ENCODE peak calls at places on chromosomes 5 and 9, in eight cellular contexts. E, Y, V, Z, R, N, L and M are unnamed samples.

GRCh38 chr9:21585756-21586752 is 103.9 kb upstream of the IFNE start:
- DNase-seq in R (no peak), V (no peak), N (no peak), Z (no peak), L (no peak), Y (peak), E (no peak), M (no peak)

GRCh38 chr5:131857388-131857787 is 60.6 kb upstream of the FNIP1 start:
- DNase-seq in E (no peak), V (no peak), Y (no peak), L (no peak), Z (no peak), N (no peak), R (no peak), M (no peak)

GRCh38 chr5:142461028-142461427 is 136.2 kb upstream of the SPRY4 start:
- DNase-seq in V (no peak), L (no peak), N (no peak), Y (no peak), E (no peak), R (no peak), Z (no peak), M (no peak)

GRCh38 chr5:73693573-73694061 is 67.6 kb downstream of the ARHGEF28 start:
- DNase-seq in N (peak), R (peak), L (no peak), E (no peak), V (no peak), Y (peak), Z (peak), M (peak)

GRCh38 chr5:149838881-149839739 is 105.5 kb downstream of the PDE6A start:
- DNase-seq in E (no peak), L (no peak), R (peak), Z (no peak), N (no peak), Y (peak), V (peak), M (no peak)

GRCh38 chr5:57887851-57888621 is 405.4 kb upstream of the ACTBL2 start:
- DNase-seq in L (no peak), V (peak), E (peak), R (peak), Z (peak), Y (peak), N (peak), M (peak)

GRCh38 chr5:133475986-133476385 is 136.4 kb downstream of the FSTL4 start:
- DNase-seq in Z (no peak), E (no peak), V (no peak), Y (no peak), L (no peak), N (no peak), R (no peak), M (no peak)

GRCh38 chr9:34185778-34186551 is 7.1 kb downstream of the UBAP1 start:
- DNase-seq in E (peak), R (peak), V (peak), Y (peak), L (no peak), N (no peak), Z (peak), M (peak)

GRCh38 chr5:34534237-34535108 is 121.7 kb upstream of the RAI14 start:
- DNase-seq in L (no peak), Y (peak), R (peak), Z (no peak), E (no peak), N (no peak), V (no peak), M (peak)

GRCh38 chr5:103177543-103177942 is 57.4 kb downstream of the PPIP5K2 start:
- DNase-seq in V (no peak), E (no peak), R (no peak), Z (no peak), Y (no peak), N (no peak), L (no peak), M (no peak)

GRCh38 chr9:97398999-97399758 is 12.7 kb upstream of the TDRD7 start:
- DNase-seq in Y (peak), L (no peak), R (peak), Z (peak), E (peak), V (peak), N (peak), M (peak)

GRCh38 chr9:138023394-138024124 is 146.0 kb downstream of the CACNA1B start:
- DNase-seq in R (no peak), E (no peak), V (peak), Z (no peak), N (no peak), Y (no peak), L (no peak), M (no peak)

GRCh38 chr9:77848428-77848827 is 183.2 kb downstream of the GNAQ start:
- DNase-seq in Y (no peak), Z (no peak), N (no peak), L (no peak), R (no peak), V (no peak), E (no peak), M (no peak)

GRCh38 chr9:124309665-124310064 is 51.9 kb downstream of the NEK6 start:
- DNase-seq in V (no peak), L (no peak), N (no peak), Z (no peak), Y (peak), R (peak), E (no peak), M (peak)

GRCh38 chr9:90775657-90776056 is 26.0 kb upstream of the SYK start:
- DNase-seq in R (no peak), Z (no peak), V (no peak), N (no peak), Y (no peak), E (no peak), L (no peak), M (no peak)

GRCh38 chr5:93267736-93268135 is 313.3 kb downstream of the NR2F1-AS1 start:
- DNase-seq in E (no peak), Y (no peak), Z (no peak), N (no peak), V (no peak), L (no peak), R (no peak), M (no peak)

GRCh38 chr5:179802950-179803562 is 3.6 kb downstream of the MGAT4B start:
- DNase-seq in V (no peak), Y (no peak), R (no peak), N (no peak), L (no peak), Z (no peak), E (peak), M (no peak)

GRCh38 chr5:128534729-128535128 is 3.3 kb downstream of the FBN2 start:
- DNase-seq in L (no peak), V (no peak), N (no peak), E (peak), Z (no peak), R (peak), Y (peak), M (no peak)

GRCh38 chr5:150616024-150616470 is 24.4 kb upstream of the SYNPO start:
- DNase-seq in L (no peak), E (peak), N (peak), R (no peak), V (peak), Z (peak), Y (peak), M (no peak)

GRCh38 chr5:133779828-133780475 is 167.6 kb upstream of the FSTL4 start:
- DNase-seq in N (no peak), E (no peak), Z (no peak), R (no peak), L (peak), V (no peak), Y (no peak), M (no peak)

GRCh38 chr5:104977530-104977929 is 1414.9 kb upstream of the NUDT12 start:
- DNase-seq in V (no peak), R (no peak), L (no peak), Y (no peak), N (no peak), Z (no peak), E (no peak), M (no peak)

GRCh38 chr9:127300886-127301447 is 36.4 kb downstream of the GARNL3 start:
- DNase-seq in R (no peak), N (no peak), Y (no peak), Z (no peak), E (no peak), V (no peak), L (no peak), M (no peak)

GRCh38 chr5:97986069-97986468 is 787.4 kb upstream of the RGMB start:
- DNase-seq in L (no peak), N (no peak), Y (peak), V (no peak), E (no peak), Z (no peak), R (peak), M (no peak)

GRCh38 chr5:15598294-15598902 is 98.4 kb downstream of the FBXL7 start:
- DNase-seq in L (no peak), V (no peak), Z (no peak), N (no peak), Y (no peak), R (no peak), E (no peak), M (no peak)

GRCh38 chr5:73638344-73639095 is 12.5 kb downstream of the ARHGEF28 start:
- DNase-seq in Y (peak), Z (no peak), N (no peak), L (no peak), V (no peak), E (no peak), R (peak), M (peak)

GRCh38 chr9:98075332-98075805 is 18.8 kb downstream of the NANS start:
- DNase-seq in E (no peak), N (no peak), Y (peak), V (peak), R (peak), Z (no peak), L (no peak), M (peak)

GRCh38 chr9:80884180-80884579 is 805.2 kb downstream of the TLE1 start:
- DNase-seq in N (no peak), V (no peak), E (no peak), Z (no peak), R (no peak), L (no peak), Y (no peak), M (no peak)

GRCh38 chr9:77188242-77188641 is 10.9 kb downstream of the VPS13A start:
- DNase-seq in N (no peak), V (no peak), Y (no peak), Z (no peak), R (no peak), L (no peak), E (no peak), M (no peak)

GRCh38 chr9:84239341-84239740 is 101.2 kb downstream of the SLC28A3 start:
- DNase-seq in V (no peak), L (no peak), R (peak), N (no peak), Z (no peak), E (no peak), Y (no peak), M (no peak)

GRCh38 chr9:115517335-115518075 is 399.5 kb upstream of the TNC start:
- DNase-seq in L (no peak), E (no peak), R (peak), Y (peak), Z (no peak), V (no peak), N (no peak), M (peak)

GRCh38 chr5:159022178-159022556 is 77.5 kb downstream of the EBF1 start:
- DNase-seq in L (no peak), N (no peak), E (peak), V (no peak), Z (peak), R (peak), Y (peak), M (peak)

GRCh38 chr9:95102572-95102971 is 214.9 kb downstream of the FANCC start:
- DNase-seq in V (no peak), R (no peak), N (peak), E (no peak), Y (no peak), Z (peak), L (no peak), M (no peak)

GRCh38 chr9:120464176-120464575 is 115.8 kb downstream of the CDK5RAP2 start:
- DNase-seq in R (no peak), E (no peak), V (no peak), Z (no peak), Y (peak), N (no peak), L (no peak), M (no peak)

GRCh38 chr9:84121991-84122523 is 141.5 kb downstream of the RMI1 start:
- DNase-seq in V (no peak), N (no peak), L (no peak), Z (no peak), E (no peak), R (peak), Y (peak), M (peak)

GRCh38 chr9:131347376-131348020 is 46.4 kb upstream of the PRRC2B start:
- DNase-seq in Z (no peak), L (no peak), N (no peak), Y (no peak), V (no peak), E (no peak), R (no peak), M (no peak)

GRCh38 chr9:84255701-84256100 is 84.9 kb downstream of the SLC28A3 start:
- DNase-seq in E (no peak), Z (no peak), L (no peak), V (no peak), N (no peak), R (no peak), Y (no peak), M (no peak)

GRCh38 chr9:93033541-93033940 is 25.0 kb upstream of the SUSD3 start:
- DNase-seq in E (no peak), R (no peak), V (no peak), N (no peak), L (no peak), Z (no peak), Y (no peak), M (no peak)

GRCh38 chr5:170478306-170478705 is 25.5 kb upstream of the KCNIP1 start:
- DNase-seq in V (no peak), Z (no peak), E (no peak), R (no peak), N (no peak), Y (no peak), L (no peak), M (no peak)

GRCh38 chr5:96761618-96762017 is 46.1 kb downstream of the ERAP1 start:
- DNase-seq in Z (no peak), L (no peak), R (peak), V (no peak), Y (peak), E (no peak), N (no peak), M (no peak)

GRCh38 chr5:112084149-112084548 is 327.2 kb upstream of the NREP start:
- DNase-seq in E (no peak), L (no peak), N (no peak), Z (no peak), V (no peak), Y (peak), R (peak), M (peak)

GRCh38 chr9:128393971-128394370 is 22.8 kb downstream of the URM1 start:
- DNase-seq in R (no peak), L (no peak), N (no peak), Y (no peak), Z (no peak), V (no peak), E (no peak), M (no peak)

GRCh38 chr9:128399851-128400250 is 20.8 kb upstream of the CERCAM start:
- DNase-seq in N (no peak), E (no peak), Y (no peak), V (no peak), Z (no peak), L (no peak), R (no peak), M (no peak)

GRCh38 chr9:128394404-128395168 is 23.4 kb downstream of the URM1 start:
- DNase-seq in L (no peak), Z (no peak), R (no peak), N (no peak), Y (no peak), E (no peak), V (no peak), M (no peak)

GRCh38 chr9:128396970-128397613 is 23.6 kb upstream of the CERCAM start:
- DNase-seq in L (no peak), N (no peak), Y (no peak), V (no peak), E (no peak), Z (no peak), R (no peak), M (no peak)

DNA sequence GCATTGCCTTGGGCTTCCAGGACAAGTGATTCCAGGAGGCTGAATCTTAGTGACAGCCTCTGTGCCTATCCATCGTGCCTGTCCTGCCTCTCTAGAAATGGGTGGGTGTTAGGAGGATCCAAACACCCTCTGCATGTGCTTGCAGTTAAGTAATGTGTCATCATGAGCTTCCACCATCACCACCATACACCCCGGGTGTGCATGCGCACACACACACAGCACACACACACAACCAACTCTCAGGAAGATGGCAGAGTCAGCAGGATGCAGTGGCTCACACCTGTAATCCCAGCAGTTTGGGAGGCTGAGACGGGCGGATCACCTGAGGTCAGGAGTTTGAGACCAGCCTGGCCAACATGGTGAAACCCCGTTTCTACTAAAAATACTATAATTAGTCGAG is 22.8 kb upstream of the CERCAM start:
- DNase-seq in N (no peak), L (no peak), Y (no peak), R (no peak), V (no peak), Z (no peak), E (no peak), M (no peak)
- H3K27ac ChIP-seq in N (no peak), L (no peak), Y (no peak), R (no peak), V (no peak), Z (no peak), E (no peak), M (no peak)

GRCh38 chr5:1764606-1764960 is 35.1 kb downstream of the MRPL36 start:
- DNase-seq in V (no peak), Z (no peak), N (no peak), R (no peak), Y (no peak), E (no peak), L (no peak), M (no peak)

GRCh38 chr5:1762878-1763547 is 36.6 kb downstream of the MRPL36 start:
- DNase-seq in L (no peak), Z (no peak), Y (peak), N (no peak), V (peak), R (no peak), E (no peak), M (no peak)

GRCh38 chr5:1763960-1764605 is 35.6 kb downstream of the MRPL36 start:
- DNase-seq in N (no peak), L (peak), V (no peak), E (no peak), Y (no peak), R (no peak), Z (no peak), M (no peak)

GRCh38 chr5:1762121-1762877 is 37.3 kb downstream of the MRPL36 start:
- DNase-seq in R (no peak), E (no peak), Y (no peak), V (peak), L (peak), N (no peak), Z (no peak), M (no peak)

DNA sequence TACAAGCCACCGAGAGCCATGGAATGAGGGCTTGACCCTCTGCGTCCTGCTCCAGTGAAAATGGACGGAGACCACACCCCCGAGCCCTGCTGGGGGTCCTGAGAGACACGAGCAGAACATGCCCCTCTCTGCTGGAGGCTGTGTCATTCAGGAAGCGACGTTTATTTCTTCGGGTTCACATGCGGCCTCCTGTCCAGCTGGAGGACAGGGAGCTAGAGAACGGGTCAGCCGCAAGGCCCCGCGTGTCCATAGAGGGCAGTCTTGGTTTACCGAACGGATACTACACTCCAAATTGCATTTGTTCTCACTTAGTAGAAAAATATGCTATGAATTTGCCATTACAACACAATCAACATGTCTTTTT is 36.1 kb downstream of the MRPL36 start:
- DNase-seq in V (no peak), R (peak), N (no peak), Y (peak), E (no peak), Z (peak), L (peak), M (peak)
- TF ChIP-seq CTCF in V (peak), R (peak), N (peak), Y (peak), E (peak), Z (peak), L (no peak), M (peak)

GRCh38 chr9:69175488-69175872 is 1.4 kb downstream of the TJP2 start:
- DNase-seq in Y (peak), V (no peak), E (no peak), Z (no peak), L (no peak), R (no peak), N (no peak), M (no peak)
- H3K4me3 ChIP-seq in Y (peak), V (peak), E (peak), Z (no peak), L (peak), R (peak), N (no peak), M (peak)

GRCh38 chr9:37870799-37871176 is 33.1 kb downstream of the SLC25A51 start:
- DNase-seq in R (no peak), V (no peak), L (no peak), Y (no peak), E (no peak), Z (no peak), N (no peak), M (no peak)
- H3K27ac ChIP-seq in R (no peak), V (no peak), L (no peak), Y (no peak), E (no peak), Z (no peak), N (no peak), M (no peak)

GRCh38 chr5:153756540-153756939 is 266.1 kb downstream of the GRIA1 start:
- DNase-seq in Y (peak), L (no peak), Z (no peak), R (peak), V (no peak), E (no peak), N (no peak), M (no peak)
- TF ChIP-seq CTCF in Y (peak), L (no peak), Z (no peak), R (peak), V (no peak), E (no peak), N (no peak), M (peak)

DNA sequence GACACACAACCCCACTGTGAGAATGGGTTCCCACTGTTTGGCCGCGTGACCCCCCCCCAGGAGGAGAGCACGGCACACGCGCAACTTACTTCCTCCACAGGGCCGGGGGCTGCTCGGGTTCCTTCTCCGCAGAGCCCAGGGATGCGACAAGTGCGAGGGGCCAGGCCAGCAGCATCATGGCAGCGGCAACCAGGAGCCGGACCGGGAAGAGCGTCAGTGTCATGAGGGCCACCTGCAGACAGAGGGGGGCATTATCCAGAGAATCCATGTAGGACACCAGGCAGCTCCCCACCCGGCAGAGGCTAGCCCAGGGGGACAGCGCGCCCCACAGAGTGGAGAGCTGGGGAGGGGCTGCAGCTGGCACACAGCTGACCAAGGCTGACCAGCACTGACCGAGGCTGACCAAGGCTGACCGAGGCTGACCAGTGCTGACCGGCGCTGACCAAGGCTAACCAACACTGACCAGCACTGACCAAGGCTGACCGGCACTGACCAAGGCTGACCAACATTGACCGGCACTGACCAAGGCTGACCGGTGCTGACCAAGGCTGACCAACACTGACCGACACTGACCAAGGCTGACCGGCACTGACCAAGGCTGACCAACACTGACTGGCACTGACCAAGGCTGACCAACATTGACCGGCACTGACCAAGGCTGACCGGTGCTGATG is 22.3 kb downstream of the LPCAT1 start:
- DNase-seq in V (no peak), R (no peak), Y (no peak), N (no peak), E (no peak), Z (no peak), L (no peak), M (no peak)
- H3K4me3 ChIP-seq in V (no peak), R (no peak), Y (no peak), N (no peak), E (no peak), Z (no peak), L (no peak), M (no peak)

GRCh38 chr5:55319481-55319880 is 11.7 kb downstream of the MTREX start:
- DNase-seq in N (no peak), Y (no peak), V (no peak), R (no peak), L (no peak), Z (no peak), E (no peak), M (no peak)
- H3K27ac ChIP-seq in N (no peak), Y (no peak), V (no peak), R (no peak), L (peak), Z (no peak), E (no peak), M (no peak)